ENCODE peak calls at places on chromosome 14, in five cellular contexts. F is psoas muscle, I is endodermal cell, S is right lobe of liver, A is hepatocyte. O is an unnamed sample.
A peak's percentile ranks its signal among the peaks of the same experiment; 100 is the strongest.

GRCh38 chr14:102699416-102700110 is 77.7 kb upstream of the TRAF3 start:
- DNase-seq in S (no peak), A (no peak), I (no peak), F (no peak), O (no peak)

GRCh38 chr14:55556929-55557623 is 22.9 kb upstream of the KTN1 start:
- DNase-seq in F (peak; percentile 82), A (peak; percentile 74), I (no peak), S (peak; percentile 80), O (peak; percentile 64)

GRCh38 chr14:57462551-57462950 is 31.1 kb downstream of the CCDC198 start:
- DNase-seq in F (no peak), S (no peak), A (no peak), I (no peak), O (no peak)

GRCh38 chr14:100271247-100271939 is 32.4 kb downstream of the YY1 start:
- DNase-seq in S (no peak), I (peak; percentile 60), A (peak; percentile 70), F (no peak), O (no peak)

GRCh38 chr14:23444314-23444713 is 8.9 kb upstream of the MYH7 start:
- DNase-seq in A (no peak), F (no peak), I (no peak), S (no peak), O (no peak)

GRCh38 chr14:45181329-45181728 is 45.6 kb downstream of the FANCM start:
- DNase-seq in A (no peak), S (no peak), I (no peak), F (no peak), O (no peak)

GRCh38 chr14:61973981-61974380 is 211.8 kb downstream of the SNAPC1 start:
- DNase-seq in S (no peak), A (no peak), F (no peak), I (no peak), O (no peak)

GRCh38 chr14:55901281-55901680 is 216.9 kb upstream of the PELI2 start:
- DNase-seq in S (no peak), A (no peak), F (no peak), I (no peak), O (no peak)

GRCh38 chr14:103206023-103206481 is 82.8 kb downstream of the TNFAIP2 start:
- DNase-seq in A (no peak), F (peak; percentile 44), S (no peak), I (peak; percentile 17), O (no peak)

GRCh38 chr14:30468354-30468753 is 90.6 kb upstream of the G2E3 start:
- DNase-seq in F (no peak), S (no peak), A (no peak), I (no peak), O (no peak)

DNA sequence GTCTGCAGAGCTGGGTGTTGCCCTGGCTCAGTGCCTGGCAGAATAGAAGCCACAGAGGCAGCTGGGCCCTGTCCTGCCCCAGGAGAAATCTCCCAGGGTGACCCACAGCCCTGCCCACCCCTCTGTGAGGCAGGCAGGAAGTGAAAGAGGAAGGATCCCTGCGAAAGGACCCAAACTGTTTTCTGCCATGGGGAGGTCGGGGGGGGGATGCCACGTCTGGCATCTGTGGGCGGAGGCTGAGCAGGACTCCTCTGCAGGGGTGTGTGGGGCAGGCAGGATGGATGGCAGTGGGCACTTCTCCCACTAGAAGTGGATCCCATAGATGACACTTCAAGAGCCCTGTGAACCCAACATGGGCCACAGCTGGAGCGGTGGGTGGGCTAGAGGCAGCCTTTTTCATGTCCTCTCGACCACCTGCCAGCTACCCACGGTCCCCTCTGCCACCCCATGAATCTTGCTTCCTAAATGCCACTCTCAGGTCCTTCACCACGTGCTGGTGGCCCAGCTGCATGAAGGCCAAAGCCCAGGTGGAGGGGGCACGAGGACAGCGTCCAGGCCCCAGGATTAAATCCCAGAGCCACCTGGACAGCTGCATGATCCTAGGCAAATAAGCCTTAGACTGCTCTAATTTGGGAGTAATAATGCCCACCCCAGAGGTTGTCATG is 3.6 kb downstream of the PAPLN start:
- DNase-seq in I (peak; percentile 39), S (peak; percentile 48), A (no peak), F (no peak), O (no peak)
- H3K4me3 ChIP-seq in I (no peak overlapping the region), S (no peak overlapping the region), A (no peak overlapping the region), F (no peak overlapping the region), O (no peak overlapping the region)

DNA sequence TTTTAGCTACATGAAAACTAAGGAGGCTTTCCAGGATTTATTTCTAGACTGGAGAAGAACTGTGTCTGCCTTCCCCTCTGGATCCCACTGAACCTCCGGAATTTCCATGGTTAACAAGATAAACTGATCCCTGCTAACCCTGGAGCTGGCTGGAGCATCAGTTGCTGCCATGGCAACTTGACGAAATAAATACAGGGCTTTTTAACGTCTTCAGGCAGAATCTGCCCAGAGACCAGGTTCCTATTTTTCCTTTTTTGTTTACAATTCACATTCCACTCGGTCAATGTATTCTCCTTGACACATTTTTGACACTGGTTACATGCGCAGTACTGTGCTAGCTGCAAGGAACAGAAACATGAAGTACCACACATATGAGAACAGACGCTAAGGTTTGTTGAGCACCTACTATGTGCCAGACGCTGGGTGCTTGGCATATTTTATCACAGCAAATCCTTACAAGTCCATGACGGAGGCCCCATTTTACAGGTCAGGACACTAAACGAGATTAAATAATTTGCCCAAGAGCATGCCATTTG is 1.7 kb downstream of the C14orf132 start:
- DNase-seq in I (peak; percentile 7), S (no peak), A (peak; percentile 39), F (no peak), O (no peak)
- H3K4me3 ChIP-seq in I (peak overlapping the region; percentile 78), S (no peak overlapping the region), A (no peak overlapping the region), F (no peak overlapping the region), O (no peak overlapping the region)

GRCh38 chr14:88128811-88129210 is 123.9 kb downstream of the GPR65 start:
- DNase-seq in S (no peak), F (no peak), A (no peak), I (no peak), O (no peak)

GRCh38 chr14:88130057-88130432 is 125.1 kb downstream of the GPR65 start:
- DNase-seq in A (no peak), S (no peak), I (no peak), F (no peak), O (no peak)

GRCh38 chr14:88129306-88130056 is 124.5 kb downstream of the GPR65 start:
- DNase-seq in A (peak; percentile 36), S (no peak), F (no peak), I (no peak), O (no peak)
- H3K4me3 ChIP-seq in A (no peak overlapping the region), S (no peak overlapping the region), F (no peak overlapping the region), I (no peak overlapping the region), O (no peak overlapping the region)

GRCh38 chr14:95465358-95465757 is 51.1 kb downstream of the SYNE3 start:
- DNase-seq in F (no peak), I (no peak), A (no peak), S (no peak), O (no peak)

GRCh38 chr14:95464103-95464502 is 52.3 kb downstream of the SYNE3 start:
- DNase-seq in S (no peak), I (no peak), A (no peak), F (no peak), O (no peak)

GRCh38 chr14:95464524-95464923 is 51.9 kb downstream of the SYNE3 start:
- DNase-seq in S (no peak), A (no peak), I (no peak), F (no peak), O (no peak)

GRCh38 chr14:95462491-95462890 is 54.0 kb downstream of the SYNE3 start:
- DNase-seq in F (no peak), A (no peak), S (no peak), I (no peak), O (no peak)

DNA sequence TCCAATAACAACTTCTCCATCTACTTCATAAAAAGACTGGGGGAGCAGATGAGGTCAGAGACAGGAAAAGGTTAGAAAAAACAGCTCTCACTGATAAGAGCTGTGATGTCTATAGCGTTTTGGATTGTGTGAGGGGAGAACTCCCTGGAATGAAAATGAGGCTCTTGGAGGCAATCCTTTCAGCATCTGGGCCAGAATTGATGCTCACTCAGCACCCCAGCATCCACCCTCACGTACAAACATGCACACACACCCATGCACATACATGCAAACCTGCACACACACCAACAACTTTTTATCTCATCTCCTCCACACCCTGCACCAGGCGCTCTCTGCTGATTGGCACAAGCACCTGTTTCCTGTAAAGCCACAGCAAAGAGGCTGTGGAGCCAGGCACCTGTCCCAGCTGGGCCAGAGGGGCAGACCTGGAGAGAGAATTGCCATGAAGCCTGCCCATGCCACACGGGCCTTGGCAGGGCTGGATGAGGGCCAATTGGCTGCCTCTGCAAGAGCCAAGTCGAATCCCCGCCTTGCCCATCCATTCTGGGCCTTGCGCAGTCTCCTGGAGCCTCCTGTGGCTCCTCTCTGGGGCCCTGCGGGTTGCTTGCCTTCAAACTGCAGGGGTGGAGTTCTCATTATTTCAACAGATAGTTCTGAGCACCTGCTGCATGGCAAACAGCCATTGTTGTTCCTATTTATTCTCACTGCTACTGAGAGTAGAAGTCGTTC is 53.1 kb downstream of the SYNE3 start:
- DNase-seq in S (no peak), I (no peak), A (no peak), F (peak; percentile 41), O (peak; percentile 80)
- H3K4me3 ChIP-seq in S (no peak overlapping the region), I (no peak overlapping the region), A (no peak overlapping the region), F (no peak overlapping the region), O (no peak overlapping the region)

DNA sequence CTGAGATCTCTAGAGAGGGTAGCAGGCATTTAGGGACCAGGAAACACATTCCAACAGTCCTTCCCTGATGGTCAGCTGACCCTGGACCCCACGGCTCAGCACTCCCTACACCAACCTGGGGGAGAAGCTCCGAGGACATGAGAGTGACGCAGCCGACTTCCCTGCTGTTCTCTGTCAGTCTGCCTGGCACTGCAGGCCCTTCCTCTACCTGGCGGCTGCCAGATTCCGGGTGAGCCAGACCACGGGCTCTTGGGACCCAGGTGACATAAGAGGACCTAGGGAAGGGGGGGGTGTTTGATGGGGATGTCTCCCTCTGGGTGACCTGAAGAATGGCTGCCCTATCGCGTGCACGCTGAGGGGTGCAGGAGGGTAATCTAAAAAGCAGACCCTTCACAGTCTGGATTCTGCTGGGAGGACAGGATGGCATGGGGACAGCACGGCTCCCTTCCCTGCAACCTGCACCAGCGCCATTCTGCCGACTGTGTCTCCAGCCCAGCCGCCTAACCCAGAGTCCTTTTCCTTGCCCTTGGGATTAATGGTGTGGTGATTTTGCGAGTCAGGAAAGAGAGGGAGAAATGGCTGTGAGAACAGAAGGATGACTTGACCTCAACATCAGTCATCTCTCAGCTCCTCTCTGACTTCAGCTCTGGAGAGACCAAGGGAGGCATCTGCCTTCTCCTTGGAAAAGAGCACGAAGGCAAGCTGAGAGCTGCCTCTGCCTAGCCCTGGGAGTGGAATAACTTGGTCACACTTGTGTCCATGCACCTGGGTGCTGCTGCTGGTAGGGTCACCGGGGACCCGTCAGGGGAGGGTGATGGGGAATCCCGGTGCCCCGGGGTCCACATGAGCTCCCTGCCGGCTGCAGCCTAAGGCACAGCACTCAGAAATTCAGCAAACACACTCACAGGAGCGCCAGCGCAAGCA is 158.6 kb downstream of the CALM1 start:
- DNase-seq in S (no peak), I (no peak), A (no peak), F (no peak), O (no peak)
- H3K4me3 ChIP-seq in S (no peak overlapping the region), I (no peak overlapping the region), A (no peak overlapping the region), F (no peak overlapping the region), O (no peak overlapping the region)

GRCh38 chr14:97833291-97833690 is 1036.1 kb downstream of the VRK1 start:
- DNase-seq in F (no peak), I (no peak), S (no peak), A (no peak), O (no peak)
- H3K4me3 ChIP-seq in F (no peak overlapping the region), I (no peak overlapping the region), S (no peak overlapping the region), A (no peak overlapping the region), O (no peak overlapping the region)

O was measured in mucosa of descending colon.